ENCODE peak calls at places on chromosomes 11 and 22, in seven cellular contexts. P, I, Z, D, S, Y and R are unnamed samples.

GRCh38 chr11:113178671-113179070 is 135.7 kb upstream of the TTC12 start:
- DNase-seq in P (no peak), I (no peak), Z (no peak), D (no peak), S (no peak), Y (no peak), R (no peak)

GRCh38 chr22:40838486-40838885 is 18.0 kb downstream of the ST13 start:
- DNase-seq in P (no peak), I (no peak), Z (no peak), D (no peak), S (no peak), Y (no peak), R (no peak)

GRCh38 chr11:115202061-115202460 is 302.2 kb downstream of the CADM1 start:
- DNase-seq in P (no peak), I (no peak), Z (no peak), D (no peak), S (no peak), Y (no peak), R (no peak)

GRCh38 chr22:41358927-41359326 is 22.8 kb upstream of the TEF start:
- DNase-seq in P (no peak), I (no peak), Z (no peak), D (no peak), S (no peak), Y (no peak), R (no peak)

GRCh38 chr22:44738347-44738715 is 14.0 kb upstream of the ARHGAP8 start:
- DNase-seq in P (no peak), I (peak; percentile 73), Z (no peak), D (no peak), S (peak; percentile 70), Y (peak; percentile 24), R (no peak)

GRCh38 chr11:45803981-45804805 is 756 bp upstream of the SLC35C1 start:
- DNase-seq in P (peak; percentile 21), I (peak; percentile 92), Z (peak; percentile 64), D (peak; percentile 55), S (peak; percentile 88), Y (peak; percentile 39), R (peak; percentile 78)

GRCh38 chr22:35541254-35541748 is 670 bp downstream of the RASD2 start:
- DNase-seq in P (no peak), I (no peak), Z (no peak), D (no peak), S (peak; percentile 51), Y (no peak), R (no peak)

GRCh38 chr11:35324981-35325380 is 94.4 kb downstream of the SLC1A2 start:
- DNase-seq in P (no peak), I (no peak), Z (no peak), D (no peak), S (no peak), Y (no peak), R (no peak)

GRCh38 chr11:119100246-119100959 is 1.2 kb downstream of the DPAGT1 start:
- DNase-seq in P (no peak), I (no peak), Z (no peak), D (peak; percentile 60), S (no peak), Y (no peak), R (no peak)

GRCh38 chr11:47330002-47330911 is 22.2 kb downstream of the MYBPC3 start:
- DNase-seq in P (no peak), I (no peak), Z (no peak), D (no peak), S (peak; percentile 64), Y (no peak), R (no peak)

DNA sequence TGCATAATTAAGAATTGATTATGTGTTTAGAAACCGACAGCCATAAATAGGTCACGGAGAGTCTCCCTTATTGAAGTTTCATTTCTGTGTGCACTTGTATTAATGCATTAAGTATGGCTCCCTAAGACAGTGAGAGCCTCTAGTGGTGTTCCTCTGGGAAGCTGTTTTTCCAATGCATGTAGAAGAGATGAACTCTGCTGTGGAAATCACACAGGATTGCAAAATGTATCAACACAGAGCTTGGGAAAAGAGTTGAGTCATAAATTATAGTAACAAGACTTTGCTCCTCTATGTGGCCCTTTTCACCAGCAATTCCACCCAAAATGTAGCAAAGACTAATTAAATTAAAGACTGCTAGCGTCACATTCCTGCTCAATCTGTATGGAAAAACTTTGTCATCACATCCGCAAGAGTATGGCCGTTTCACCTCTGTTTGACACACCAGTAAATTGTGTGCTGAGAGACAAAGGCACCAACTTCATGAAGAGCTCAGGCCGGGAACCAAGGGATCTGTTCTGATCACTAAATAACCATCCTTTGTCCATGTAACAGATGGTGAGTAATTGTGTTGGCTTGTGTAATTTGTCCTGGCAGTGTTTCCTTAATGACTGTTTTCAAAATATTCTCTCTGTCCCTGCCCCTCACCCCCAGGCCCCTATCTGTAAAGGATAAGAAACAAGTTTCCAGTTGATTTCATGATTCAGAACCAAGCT is 209.2 kb upstream of the SORL1-AS1 start:
- DNase-seq in P (no peak), I (no peak), Z (no peak), D (peak; percentile 95), S (no peak), Y (no peak), R (no peak)
- TF ChIP-seq CTCF in P (no peak), I (no peak), Z (no peak), D (no peak), S (no peak), Y (no peak), R (no peak)

GRCh38 chr11:72939031-72939430 is 124.8 kb downstream of the ATG16L2 start:
- DNase-seq in P (no peak), I (no peak), Z (no peak), D (no peak), S (no peak), Y (no peak), R (no peak)
- TF ChIP-seq CTCF in P (no peak), I (no peak), Z (no peak), D (no peak), S (no peak), Y (no peak), R (no peak)

DNA sequence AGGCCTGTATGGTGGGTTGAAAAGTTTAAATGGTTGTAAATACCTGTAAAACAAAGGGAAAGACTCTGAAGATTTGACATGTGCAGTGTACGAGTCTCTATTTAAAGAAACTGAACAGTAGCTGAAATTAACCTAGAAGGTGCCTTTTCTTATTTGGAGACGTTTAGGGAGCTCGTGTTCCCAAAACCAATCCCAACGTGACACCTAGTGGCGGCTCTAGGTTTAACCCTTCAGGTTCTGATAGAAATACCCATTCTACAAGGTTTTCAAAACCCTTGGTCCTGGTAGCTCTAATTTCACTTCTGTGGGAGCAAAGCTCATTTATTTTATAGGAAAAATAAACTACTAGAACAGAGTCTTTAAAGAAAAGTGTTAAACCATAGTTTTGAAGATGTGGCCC is 258.3 kb downstream of the LRRC4C start:
- DNase-seq in P (no peak), I (no peak), Z (no peak), D (peak; percentile 28), S (peak; percentile 26), Y (peak; percentile 29), R (no peak)
- TF ChIP-seq CTCF in P (no peak), I (no peak), Z (no peak), D (no peak), S (no peak), Y (peak; percentile 47), R (no peak)

GRCh38 chr11:62694455-62695167 is 5.3 kb upstream of the LRRN4CL start:
- DNase-seq in P (peak; percentile 54), I (peak; percentile 84), Z (peak; percentile 66), D (peak; percentile 89), S (peak; percentile 85), Y (no peak), R (peak; percentile 74)
- TF ChIP-seq CTCF in P (peak; percentile 81), I (peak; percentile 81), Z (peak; percentile 45), D (peak; percentile 84), S (peak; percentile 51), Y (peak; percentile 74), R (no peak)

GRCh38 chr22:45831394-45831793 is 145.6 kb downstream of the WNT7B start:
- DNase-seq in P (no peak), I (no peak), Z (no peak), D (peak; percentile 56), S (no peak), Y (peak; percentile 4), R (no peak)
- TF ChIP-seq CTCF in P (no peak), I (no peak), Z (no peak), D (peak; percentile 65), S (no peak), Y (no peak), R (no peak)

GRCh38 chr11:71372693-71373657 is 75.2 kb downstream of the DHCR7 start:
- DNase-seq in P (no peak), I (no peak), Z (no peak), D (peak; percentile 56), S (no peak), Y (peak; percentile 41), R (no peak)
- TF ChIP-seq CTCF in P (no peak), I (no peak), Z (no peak), D (peak; percentile 56), S (no peak), Y (peak; percentile 50), R (no peak)

GRCh38 chr11:44120169-44120568 is 24.7 kb downstream of the EXT2 start:
- DNase-seq in P (no peak), I (no peak), Z (no peak), D (peak; percentile 10), S (no peak), Y (peak; percentile 13), R (no peak)
- TF ChIP-seq CTCF in P (peak; percentile 35), I (peak; percentile 10), Z (no peak), D (no peak), S (no peak), Y (no peak), R (no peak)

GRCh38 chr11:49302360-49302759 is 94.0 kb upstream of the FOLH1 start:
- DNase-seq in P (no peak), I (no peak), Z (no peak), D (no peak), S (no peak), Y (no peak), R (no peak)

DNA sequence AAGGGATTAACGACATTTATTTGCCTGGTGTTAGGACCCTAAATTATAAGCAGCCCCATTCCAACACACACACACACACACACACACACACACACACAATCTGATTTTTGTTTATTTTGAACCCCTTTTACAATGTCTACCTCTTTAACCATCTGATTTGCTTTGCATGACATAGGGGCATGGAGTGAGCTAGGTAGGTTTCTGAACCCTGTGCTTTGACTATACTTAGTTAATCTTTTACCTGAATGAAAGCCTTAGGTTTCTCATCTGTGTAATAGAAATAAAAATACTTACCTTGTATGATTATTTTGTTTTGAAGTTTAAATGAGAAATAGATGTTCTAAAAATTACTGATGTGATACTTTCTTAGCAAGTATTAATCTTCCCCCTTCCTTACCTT is 94.7 kb upstream of the FOLH1 start:
- DNase-seq in P (no peak), I (no peak), Z (no peak), D (no peak), S (no peak), Y (no peak), R (no peak)
- TF ChIP-seq CTCF in P (no peak), I (no peak), Z (no peak), D (no peak), S (no peak), Y (no peak), R (no peak)

DNA sequence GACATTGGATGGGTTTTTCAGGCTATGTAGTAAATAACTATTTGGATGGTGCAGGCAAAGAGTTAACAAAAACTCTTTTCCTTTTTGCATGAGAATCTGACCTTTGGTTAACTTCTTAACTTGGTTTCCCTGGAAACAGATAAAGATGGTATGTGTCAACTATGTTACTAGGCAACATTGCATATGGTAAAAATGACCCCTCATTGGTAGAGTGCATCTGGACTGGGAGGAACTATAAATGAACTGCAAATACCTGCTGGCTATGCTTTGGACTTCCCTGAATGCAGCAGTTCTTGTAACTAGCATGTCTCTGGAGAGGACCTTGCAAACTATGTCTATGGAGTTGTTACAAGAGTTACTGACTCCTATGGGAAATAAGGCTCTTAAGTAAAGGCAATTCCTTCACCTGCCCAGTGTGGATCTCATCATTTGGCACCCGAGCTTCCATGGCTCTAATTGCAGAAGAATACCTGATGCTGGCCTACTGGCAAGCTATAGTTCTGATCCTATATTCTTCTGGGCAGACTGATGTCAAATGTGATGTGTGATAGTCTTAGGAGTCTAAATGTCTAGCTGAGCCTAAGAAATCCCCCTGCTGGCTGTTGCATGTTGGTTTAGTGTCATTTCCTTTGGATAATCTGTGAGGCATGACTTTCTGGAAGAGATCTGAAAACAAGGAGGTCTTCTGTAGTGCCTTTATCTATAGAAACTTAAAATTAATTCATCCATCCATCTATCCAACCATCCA is 126.7 kb upstream of the MTMR2 start:
- DNase-seq in P (no peak), I (no peak), Z (no peak), D (peak; percentile 83), S (no peak), Y (no peak), R (no peak)
- TF ChIP-seq CTCF in P (no peak), I (no peak), Z (no peak), D (peak; percentile 12), S (no peak), Y (no peak), R (no peak)